ENCODE peak calls at places on chromosomes 2 and 18, in six cellular contexts. One of them, this sample, is unnamed.

GRCh38 chr2:160324161-160324768 is 124.2 kb upstream of the ITGB6 start:
- DNase-seq in Peyer's patch: peak; percentile 51
- DNase-seq in stimulated activated naive CD4-positive, alpha-beta T cell treated with Interleukin-2 at 50 U/mL for 16 hours: peak; percentile 25
- DNase-seq in activated CD8-positive, alpha-beta T cell treated with anti-CD3 and anti-CD28 coated beads, Interleukin-2, amount 10 ng/mL, durations not matched to agents 7 days and 5 days: peak; percentile 58
- DNase-seq in cardiac septum: no peak
- DNase-seq in LHCN-M2: peak; percentile 61
- DNase-seq in this sample: peak; percentile 39

GRCh38 chr2:226578373-226578772 is 221.2 kb downstream of the IRS1 start:
- DNase-seq in Peyer's patch: no peak
- DNase-seq in stimulated activated naive CD4-positive, alpha-beta T cell treated with Interleukin-2 at 50 U/mL for 16 hours: no peak
- DNase-seq in activated CD8-positive, alpha-beta T cell treated with anti-CD3 and anti-CD28 coated beads, Interleukin-2, amount 10 ng/mL, durations not matched to agents 7 days and 5 days: no peak
- DNase-seq in cardiac septum: no peak
- DNase-seq in LHCN-M2: peak; percentile 72
- DNase-seq in this sample: no peak

GRCh38 chr2:21422050-21422449 is 298.3 kb downstream of the TDRD15 start:
- DNase-seq in Peyer's patch: no peak
- DNase-seq in stimulated activated naive CD4-positive, alpha-beta T cell treated with Interleukin-2 at 50 U/mL for 16 hours: no peak
- DNase-seq in activated CD8-positive, alpha-beta T cell treated with anti-CD3 and anti-CD28 coated beads, Interleukin-2, amount 10 ng/mL, durations not matched to agents 7 days and 5 days: peak; percentile 21
- DNase-seq in cardiac septum: no peak
- DNase-seq in LHCN-M2: no peak
- DNase-seq in this sample: peak; percentile 76

GRCh38 chr2:28752608-28752984 is 966 bp downstream of the PPP1CB start:
- DNase-seq in Peyer's patch: no peak
- DNase-seq in stimulated activated naive CD4-positive, alpha-beta T cell treated with Interleukin-2 at 50 U/mL for 16 hours: no peak
- DNase-seq in activated CD8-positive, alpha-beta T cell treated with anti-CD3 and anti-CD28 coated beads, Interleukin-2, amount 10 ng/mL, durations not matched to agents 7 days and 5 days: no peak
- DNase-seq in cardiac septum: no peak
- DNase-seq in LHCN-M2: no peak
- DNase-seq in this sample: no peak

GRCh38 chr2:197628043-197628500 is 47.3 kb downstream of the RFTN2 start:
- DNase-seq in Peyer's patch: no peak
- DNase-seq in stimulated activated naive CD4-positive, alpha-beta T cell treated with Interleukin-2 at 50 U/mL for 16 hours: no peak
- DNase-seq in activated CD8-positive, alpha-beta T cell treated with anti-CD3 and anti-CD28 coated beads, Interleukin-2, amount 10 ng/mL, durations not matched to agents 7 days and 5 days: no peak
- DNase-seq in cardiac septum: no peak
- DNase-seq in LHCN-M2: peak; percentile 18
- DNase-seq in this sample: no peak

GRCh38 chr2:14634885-14635871 is 2.7 kb downstream of the LRATD1 start:
- DNase-seq in Peyer's patch: peak; percentile 87
- DNase-seq in stimulated activated naive CD4-positive, alpha-beta T cell treated with Interleukin-2 at 50 U/mL for 16 hours: no peak
- DNase-seq in activated CD8-positive, alpha-beta T cell treated with anti-CD3 and anti-CD28 coated beads, Interleukin-2, amount 10 ng/mL, durations not matched to agents 7 days and 5 days: no peak
- DNase-seq in cardiac septum: peak; percentile 81
- DNase-seq in LHCN-M2: peak; percentile 32
- DNase-seq in this sample: no peak

GRCh38 chr2:215920244-215921100 is 92.9 kb downstream of the MREG start:
- DNase-seq in Peyer's patch: peak; percentile 52
- DNase-seq in stimulated activated naive CD4-positive, alpha-beta T cell treated with Interleukin-2 at 50 U/mL for 16 hours: peak; percentile 27
- DNase-seq in activated CD8-positive, alpha-beta T cell treated with anti-CD3 and anti-CD28 coated beads, Interleukin-2, amount 10 ng/mL, durations not matched to agents 7 days and 5 days: peak; percentile 68
- DNase-seq in cardiac septum: no peak
- DNase-seq in LHCN-M2: peak; percentile 77
- DNase-seq in this sample: peak; percentile 82

GRCh38 chr2:206584323-206585116 is 57.8 kb upstream of the FAM237A start:
- DNase-seq in Peyer's patch: no peak
- DNase-seq in stimulated activated naive CD4-positive, alpha-beta T cell treated with Interleukin-2 at 50 U/mL for 16 hours: no peak
- DNase-seq in activated CD8-positive, alpha-beta T cell treated with anti-CD3 and anti-CD28 coated beads, Interleukin-2, amount 10 ng/mL, durations not matched to agents 7 days and 5 days: no peak
- DNase-seq in cardiac septum: no peak
- DNase-seq in LHCN-M2: no peak
- DNase-seq in this sample: no peak

GRCh38 chr2:173417801-173418200 is 63.1 kb downstream of the CDCA7 start:
- DNase-seq in Peyer's patch: no peak
- DNase-seq in stimulated activated naive CD4-positive, alpha-beta T cell treated with Interleukin-2 at 50 U/mL for 16 hours: no peak
- DNase-seq in activated CD8-positive, alpha-beta T cell treated with anti-CD3 and anti-CD28 coated beads, Interleukin-2, amount 10 ng/mL, durations not matched to agents 7 days and 5 days: no peak
- DNase-seq in cardiac septum: no peak
- DNase-seq in LHCN-M2: no peak
- DNase-seq in this sample: no peak

GRCh38 chr18:35526476-35527120 is 28.8 kb upstream of the INO80C start:
- DNase-seq in Peyer's patch: no peak
- DNase-seq in stimulated activated naive CD4-positive, alpha-beta T cell treated with Interleukin-2 at 50 U/mL for 16 hours: no peak
- DNase-seq in activated CD8-positive, alpha-beta T cell treated with anti-CD3 and anti-CD28 coated beads, Interleukin-2, amount 10 ng/mL, durations not matched to agents 7 days and 5 days: no peak
- DNase-seq in cardiac septum: no peak
- DNase-seq in LHCN-M2: peak; percentile 9
- DNase-seq in this sample: no peak

GRCh38 chr2:75558786-75559428 is 1.8 kb downstream of the EVA1A start:
- DNase-seq in Peyer's patch: no peak
- DNase-seq in stimulated activated naive CD4-positive, alpha-beta T cell treated with Interleukin-2 at 50 U/mL for 16 hours: no peak
- DNase-seq in activated CD8-positive, alpha-beta T cell treated with anti-CD3 and anti-CD28 coated beads, Interleukin-2, amount 10 ng/mL, durations not matched to agents 7 days and 5 days: peak; percentile 2
- DNase-seq in cardiac septum: no peak
- DNase-seq in LHCN-M2: peak; percentile 12
- DNase-seq in this sample: no peak

GRCh38 chr2:3605013-3605961 is 10.4 kb downstream of the COLEC11 start:
- DNase-seq in Peyer's patch: peak; percentile 38
- DNase-seq in stimulated activated naive CD4-positive, alpha-beta T cell treated with Interleukin-2 at 50 U/mL for 16 hours: peak; percentile 45
- DNase-seq in activated CD8-positive, alpha-beta T cell treated with anti-CD3 and anti-CD28 coated beads, Interleukin-2, amount 10 ng/mL, durations not matched to agents 7 days and 5 days: peak; percentile 27
- DNase-seq in cardiac septum: no peak
- DNase-seq in LHCN-M2: no peak
- DNase-seq in this sample: peak; percentile 94

GRCh38 chr18:39611381-39612090 is 2045.9 kb upstream of the CELF4 start:
- DNase-seq in Peyer's patch: no peak
- DNase-seq in stimulated activated naive CD4-positive, alpha-beta T cell treated with Interleukin-2 at 50 U/mL for 16 hours: no peak
- DNase-seq in activated CD8-positive, alpha-beta T cell treated with anti-CD3 and anti-CD28 coated beads, Interleukin-2, amount 10 ng/mL, durations not matched to agents 7 days and 5 days: no peak
- DNase-seq in cardiac septum: no peak
- DNase-seq in LHCN-M2: no peak
- DNase-seq in this sample: no peak

GRCh38 chr2:18047114-18047695 is 168.7 kb downstream of the KCNS3 start:
- DNase-seq in Peyer's patch: no peak
- DNase-seq in stimulated activated naive CD4-positive, alpha-beta T cell treated with Interleukin-2 at 50 U/mL for 16 hours: no peak
- DNase-seq in activated CD8-positive, alpha-beta T cell treated with anti-CD3 and anti-CD28 coated beads, Interleukin-2, amount 10 ng/mL, durations not matched to agents 7 days and 5 days: no peak
- DNase-seq in cardiac septum: no peak
- DNase-seq in LHCN-M2: peak; percentile 51
- DNase-seq in this sample: peak; percentile 97

GRCh38 chr18:58195278-58195721 is 151.3 kb downstream of the NEDD4L start:
- DNase-seq in Peyer's patch: peak; percentile 68
- DNase-seq in stimulated activated naive CD4-positive, alpha-beta T cell treated with Interleukin-2 at 50 U/mL for 16 hours: no peak
- DNase-seq in activated CD8-positive, alpha-beta T cell treated with anti-CD3 and anti-CD28 coated beads, Interleukin-2, amount 10 ng/mL, durations not matched to agents 7 days and 5 days: no peak
- DNase-seq in cardiac septum: no peak
- DNase-seq in LHCN-M2: no peak
- DNase-seq in this sample: no peak

GRCh38 chr2:85802337-85803103 is 48.7 kb downstream of the ATOH8 start:
- DNase-seq in Peyer's patch: no peak
- DNase-seq in stimulated activated naive CD4-positive, alpha-beta T cell treated with Interleukin-2 at 50 U/mL for 16 hours: no peak
- DNase-seq in activated CD8-positive, alpha-beta T cell treated with anti-CD3 and anti-CD28 coated beads, Interleukin-2, amount 10 ng/mL, durations not matched to agents 7 days and 5 days: no peak
- DNase-seq in cardiac septum: peak; percentile 19
- DNase-seq in LHCN-M2: no peak
- DNase-seq in this sample: peak; percentile 42

GRCh38 chr2:124919296-124919695 is 894.2 kb downstream of the CNTNAP5 start:
- DNase-seq in Peyer's patch: no peak
- DNase-seq in stimulated activated naive CD4-positive, alpha-beta T cell treated with Interleukin-2 at 50 U/mL for 16 hours: no peak
- DNase-seq in activated CD8-positive, alpha-beta T cell treated with anti-CD3 and anti-CD28 coated beads, Interleukin-2, amount 10 ng/mL, durations not matched to agents 7 days and 5 days: no peak
- DNase-seq in cardiac septum: no peak
- DNase-seq in LHCN-M2: no peak
- DNase-seq in this sample: no peak

GRCh38 chr2:56184500-56184996 is 758 bp downstream of the CCDC85A start:
- DNase-seq in Peyer's patch: peak; percentile 48
- DNase-seq in stimulated activated naive CD4-positive, alpha-beta T cell treated with Interleukin-2 at 50 U/mL for 16 hours: no peak
- DNase-seq in activated CD8-positive, alpha-beta T cell treated with anti-CD3 and anti-CD28 coated beads, Interleukin-2, amount 10 ng/mL, durations not matched to agents 7 days and 5 days: no peak
- DNase-seq in cardiac septum: no peak
- DNase-seq in LHCN-M2: peak; percentile 23
- DNase-seq in this sample: no peak

GRCh38 chr2:27202829-27203228 is 9.0 kb upstream of the ATRAID start:
- DNase-seq in Peyer's patch: no peak
- DNase-seq in stimulated activated naive CD4-positive, alpha-beta T cell treated with Interleukin-2 at 50 U/mL for 16 hours: no peak
- DNase-seq in activated CD8-positive, alpha-beta T cell treated with anti-CD3 and anti-CD28 coated beads, Interleukin-2, amount 10 ng/mL, durations not matched to agents 7 days and 5 days: no peak
- DNase-seq in cardiac septum: no peak
- DNase-seq in LHCN-M2: no peak
- DNase-seq in this sample: no peak

This sample was measured in SJCRH30.